ENCODE peak calls at places on chromosomes 4 and X, in four cellular contexts. K, I, J and M are unnamed samples.

GRCh38 chrX:37926700-37927099 is 79.3 kb upstream of the DYNLT3 start:
- DNase-seq in J (no peak), K (no peak), I (no peak), M (no peak)

GRCh38 chr4:25903905-25904747 is 9.9 kb upstream of the SMIM20 start:
- DNase-seq in J (no peak), K (no peak), I (no peak), M (no peak)

GRCh38 chr4:168666531-168666930 is 169.7 kb downstream of the PALLD start:
- DNase-seq in K (no peak), I (no peak), J (no peak), M (no peak)

GRCh38 chr4:188297873-188298272 is 158.6 kb downstream of the TRIML1 start:
- DNase-seq in J (no peak), K (peak; percentile 35), I (no peak), M (no peak)

GRCh38 chr4:175540151-175540550 is 271.9 kb downstream of the GPM6A start:
- DNase-seq in K (no peak), J (no peak), I (no peak), M (no peak)

GRCh38 chr4:102139932-102140331 is 205.3 kb downstream of the SLC39A8 start:
- DNase-seq in K (no peak), J (no peak), I (no peak), M (no peak)

GRCh38 chr4:40403079-40403478 is 67.9 kb downstream of the CHRNA9 start:
- DNase-seq in I (no peak), K (no peak), J (no peak), M (peak; percentile 75)

GRCh38 chr4:173990126-173990878 is 293.2 kb downstream of the FBXO8 start:
- DNase-seq in I (no peak), J (no peak), K (no peak), M (no peak)

GRCh38 chrX:130245441-130245840 is 23.3 kb downstream of the ZNF280C start:
- DNase-seq in I (no peak), K (no peak), J (no peak), M (no peak)

GRCh38 chrX:150282953-150283352 is 80.2 kb upstream of the MAMLD1 start:
- DNase-seq in J (no peak), K (no peak), I (no peak), M (no peak)

GRCh38 chr4:121675715-121676114 is 21.1 kb downstream of the ANXA5 start:
- DNase-seq in I (no peak), J (no peak), K (no peak), M (no peak)

GRCh38 chrX:19709812-19710518 is 177.4 kb downstream of the SH3KBP1 start:
- DNase-seq in K (peak; percentile 8), J (no peak), I (no peak), M (no peak)

GRCh38 chrX:13894888-13895564 is 78.1 kb upstream of the GPM6B start:
- DNase-seq in J (no peak), K (no peak), I (no peak), M (no peak)

GRCh38 chr4:156971623-156972369 is at the start of gene PDGFC:
- DNase-seq in J (peak; percentile 70), K (peak; percentile 45), I (peak; percentile 91), M (peak; percentile 84)
- TF ChIP-seq POLR2A in J (no peak), K (no peak), I (peak; percentile 23), M (no peak)

DNA sequence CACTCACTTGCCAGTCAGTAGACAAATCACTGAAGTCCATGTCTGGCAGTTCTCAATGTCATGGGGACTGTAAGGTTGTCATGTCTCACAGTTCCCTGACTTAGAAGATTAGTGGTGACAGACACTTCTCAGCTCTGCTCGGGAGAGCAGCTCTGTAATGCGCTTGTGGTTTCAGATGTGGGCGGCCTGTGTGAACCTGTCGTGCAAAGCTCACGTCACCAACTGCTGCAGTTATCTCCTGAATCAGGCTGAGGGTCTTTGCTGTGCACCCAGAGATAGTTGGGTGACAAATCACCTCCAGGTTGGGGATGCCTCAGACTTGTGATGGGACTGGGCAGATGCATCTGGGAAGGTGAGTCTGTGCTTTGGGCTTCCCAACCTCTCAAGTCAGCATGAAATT is at the start of gene IL9R:
- DNase-seq in I (no peak), J (no peak), K (no peak), M (no peak)
- TF ChIP-seq POLR2A in I (no peak), J (no peak), K (no peak), M (no peak)

DNA sequence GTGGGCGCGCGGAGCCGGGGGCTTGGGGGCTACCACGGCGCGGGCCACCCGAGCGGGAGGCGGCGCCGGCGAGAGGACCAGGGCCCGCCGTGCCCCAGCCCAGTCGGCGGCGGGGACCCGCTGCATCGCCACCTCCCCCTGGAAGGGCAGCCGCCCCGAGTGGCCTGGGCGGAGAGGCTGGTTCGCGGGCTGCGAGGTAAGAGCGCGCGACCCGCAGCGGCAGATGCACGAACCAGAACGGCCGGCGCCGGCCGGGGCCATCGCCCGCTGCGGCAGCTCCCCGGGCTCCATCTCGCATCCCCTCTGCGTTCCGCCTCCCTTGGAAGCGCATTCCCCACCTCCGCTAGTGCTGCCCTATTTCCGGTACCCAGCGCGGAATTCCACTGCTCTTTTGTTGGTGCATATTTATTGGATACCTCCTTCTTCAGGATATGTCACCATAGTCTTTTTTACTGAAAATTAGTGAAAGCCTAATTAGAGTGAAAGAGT is 742 bp downstream of the PKD2 start:
- DNase-seq in K (no peak), J (peak; percentile 47), I (peak; percentile 75), M (peak; percentile 89)
- TF ChIP-seq POLR2A in K (no peak), J (no peak), I (no peak), M (no peak)

GRCh38 chrX:132489256-132490085 is 633 bp upstream of the MBNL3 start:
- DNase-seq in K (peak; percentile 16), J (peak; percentile 37), I (peak; percentile 74), M (peak; percentile 91)

GRCh38 chrX:132490086-132490419 is 1.2 kb upstream of the MBNL3 start:
- DNase-seq in I (no peak), K (no peak), J (no peak), M (no peak)

GRCh38 chrX:132491191-132491590 is 2.4 kb upstream of the MBNL3 start:
- DNase-seq in J (no peak), I (no peak), K (no peak), M (peak; percentile 33)

GRCh38 chrX:132488092-132488749 is 617 bp downstream of the MBNL3 start:
- DNase-seq in I (no peak), K (no peak), J (no peak), M (peak; percentile 33)

GRCh38 chrX:132488819-132489255 is at the start of gene MBNL3:
- DNase-seq in K (peak; percentile 3), I (peak; percentile 64), J (peak; percentile 17), M (peak; percentile 89)
- TF ChIP-seq POLR2A in K (no peak), I (no peak), J (no peak), M (no peak)

GRCh38 chrX:16827225-16827624 is 41.0 kb downstream of the TXLNG start:
- DNase-seq in K (no peak), J (no peak), I (no peak), M (no peak)
- TF ChIP-seq POLR2A in K (no peak), J (no peak), I (no peak), M (no peak)